ENCODE peak calls at places on chromosomes 1 and 21, in four cellular contexts. J, A, K and Y are unnamed samples. For H3K27me3, the result is how much of the 10 kb centered on the place peaks cover.

GRCh38 chr1:86499987-86500593 is 31.4 kb downstream of the CLCA1 start:
- DNase-seq in K (peak), A (no peak), J (no peak), Y (no peak)

GRCh38 chr1:5481889-5482288 is 510.3 kb downstream of the NPHP4 start:
- DNase-seq in J (no peak), A (no peak), K (peak), Y (no peak)

GRCh38 chr1:217270121-217270520 is 360.8 kb downstream of the GPATCH2 start:
- DNase-seq in K (no peak), A (no peak), J (no peak), Y (no peak)

GRCh38 chr1:160708118-160708517 is 3.5 kb downstream of the CD48 start:
- DNase-seq in A (no peak), K (no peak), J (no peak), Y (no peak)

GRCh38 chr1:55362558-55362957 is 147.4 kb upstream of the USP24 start:
- DNase-seq in J (peak), K (no peak), A (no peak), Y (no peak)

GRCh38 chr1:56317722-56318121 is 261.6 kb downstream of the PLPP3 start:
- DNase-seq in K (no peak), A (no peak), J (no peak), Y (no peak)

GRCh38 chr1:184409011-184409410 is 22.2 kb downstream of the C1orf21 start:
- DNase-seq in A (no peak), K (no peak), J (no peak), Y (no peak)

GRCh38 chr1:118960026-118960561 is 28.0 kb downstream of the TBX15 start:
- DNase-seq in K (no peak), J (no peak), A (no peak), Y (no peak)

GRCh38 chr1:89995595-89996397 is 886 bp downstream of the ZNF326 start:
- DNase-seq in A (no peak), K (peak), J (no peak), Y (no peak)

GRCh38 chr1:165403835-165404482 is 41.0 kb downstream of the RXRG start:
- DNase-seq in A (no peak), K (no peak), J (peak), Y (peak)

GRCh38 chr1:21229246-21230000 is 52.7 kb upstream of the EIF4G3 start:
- DNase-seq in J (no peak), A (no peak), K (no peak), Y (no peak)

GRCh38 chr1:43653893-43654292 is 3.9 kb downstream of the KDM4A start:
- DNase-seq in J (no peak), A (no peak), K (no peak), Y (no peak)

GRCh38 chr1:39080884-39081265 is 54.7 kb downstream of the NDUFS5 start:
- DNase-seq in A (no peak), J (peak), K (no peak), Y (no peak)

GRCh38 chr1:3852711-3853498 is 4.1 kb downstream of the CEP104 start:
- DNase-seq in J (no peak), A (no peak), K (no peak), Y (no peak)

GRCh38 chr1:227946624-227947424 is 908 bp downstream of the WNT9A start:
- DNase-seq in A (peak), K (peak), J (peak), Y (peak)

GRCh38 chr1:63466759-63467158 is 56.3 kb downstream of the ITGB3BP start:
- DNase-seq in A (no peak), K (no peak), J (no peak), Y (no peak)

GRCh38 chr1:226034482-226034881 is 28.0 kb upstream of the H3-3A start:
- DNase-seq in A (peak), J (peak), K (no peak), Y (peak)

GRCh38 chr1:235563513-235563912 is 59.3 kb upstream of the B3GALNT2 start:
- DNase-seq in K (no peak), J (no peak), A (no peak), Y (no peak)

GRCh38 chr21:42841156-42841915 is 38.0 kb downstream of the WDR4 start:
- DNase-seq in A (peak), K (no peak), J (peak), Y (no peak)

GRCh38 chr21:27681038-27681437 is 714.1 kb upstream of the ADAMTS5 start:
- DNase-seq in A (no peak), J (no peak), K (no peak), Y (no peak)

GRCh38 chr1:32470991-32471694 is 6.3 kb downstream of the ZBTB8B start:
- DNase-seq in K (no peak), A (no peak), J (no peak), Y (peak)

GRCh38 chr1:182249201-182249676 is 142.4 kb downstream of the GLUL start:
- DNase-seq in J (no peak), K (no peak), A (no peak), Y (peak)

GRCh38 chr1:56644941-56645662 is at the start of gene PRKAA2:
- DNase-seq in J (peak), A (peak), K (no peak), Y (peak)

DNA sequence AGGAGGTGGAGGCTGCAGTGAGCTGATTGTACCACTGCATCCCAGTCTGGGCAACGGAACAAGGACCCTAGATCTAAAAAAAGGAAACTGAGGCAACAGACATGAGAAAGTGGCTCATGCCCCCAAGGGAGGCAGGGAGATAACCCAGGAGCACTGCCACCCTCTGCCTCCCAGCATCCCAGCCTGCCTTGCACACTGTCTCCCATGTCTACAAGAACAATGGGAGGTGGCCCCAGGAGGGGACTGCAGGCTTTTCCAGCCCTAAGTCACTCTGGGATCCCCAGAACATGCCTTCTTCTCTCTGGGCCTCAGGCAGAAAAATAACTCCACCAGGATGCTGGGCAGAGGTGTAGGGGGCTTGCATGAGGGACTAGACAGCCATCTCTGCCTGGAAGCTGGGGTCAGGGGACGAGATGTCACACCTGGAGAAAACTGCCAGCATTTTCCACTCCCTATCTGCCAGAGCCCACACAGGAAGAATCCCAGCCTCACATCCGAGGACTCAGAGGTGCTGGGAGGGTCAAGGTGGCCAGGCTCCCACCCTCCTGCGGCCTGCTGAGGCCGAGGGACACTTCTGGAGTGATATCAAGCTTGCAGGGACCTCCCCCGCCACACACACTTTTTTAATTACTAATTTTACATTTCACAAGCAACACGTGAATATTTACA is 21.4 kb downstream of the RUNX3 start:
- DNase-seq in K (no peak), A (peak), J (no peak), Y (no peak)
- H3K27ac ChIP-seq in K (no peak), A (no peak), J (no peak), Y (no peak)

GRCh38 chr1:167708940-167709389 is 12.8 kb upstream of the MPZL1 start:
- DNase-seq in K (no peak), A (no peak), J (no peak), Y (no peak)
- H3K4me3 ChIP-seq in K (no peak), A (no peak), J (no peak), Y (no peak)

GRCh38 chr1:20198296-20198695 is 12.0 kb upstream of the PLA2G2C start:
- DNase-seq in K (no peak), A (no peak), J (no peak), Y (no peak)
- H3K27me3 ChIP-seq in K (under half), A (under half), J (under half), Y (under half)

GRCh38 chr1:197632651-197633050 is 142.6 kb downstream of the DENND1B start:
- DNase-seq in J (no peak), K (no peak), A (no peak), Y (no peak)

GRCh38 chr1:197637406-197637805 is 137.9 kb downstream of the DENND1B start:
- DNase-seq in J (no peak), A (no peak), K (no peak), Y (no peak)

GRCh38 chr1:197633447-197634039 is 141.7 kb downstream of the DENND1B start:
- DNase-seq in A (no peak), K (no peak), J (no peak), Y (no peak)

GRCh38 chr1:197632000-197632399 is 143.3 kb downstream of the DENND1B start:
- DNase-seq in K (no peak), J (no peak), A (no peak), Y (no peak)
- H3K27ac ChIP-seq in K (no peak), J (no peak), A (no peak), Y (no peak)

DNA sequence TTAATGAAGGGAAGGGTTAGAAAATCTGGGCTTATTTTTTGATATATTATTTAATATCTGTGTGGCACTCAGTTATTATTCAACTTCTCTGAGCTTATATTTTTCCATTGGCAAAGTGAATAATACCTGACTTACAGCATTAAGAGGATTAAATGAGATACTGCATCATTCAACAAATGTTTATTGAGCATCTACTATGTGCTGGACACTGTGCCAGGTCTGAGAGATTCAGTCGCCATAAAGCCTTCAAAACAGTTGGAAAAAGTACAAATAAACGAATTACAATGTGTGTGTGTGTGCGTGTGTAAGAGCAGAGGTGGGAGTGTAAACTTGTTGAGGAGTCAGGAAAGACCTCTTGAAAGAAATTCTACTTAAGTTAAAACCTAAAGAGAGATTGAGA is 87.9 kb upstream of the CD53 start:
- DNase-seq in J (no peak), K (no peak), A (no peak), Y (no peak)
- H3K4me3 ChIP-seq in J (no peak), K (no peak), A (no peak), Y (no peak)

GRCh38 chr1:171334024-171334423 is 20.0 kb downstream of the FMO4 start:
- DNase-seq in J (no peak), A (no peak), K (no peak), Y (no peak)

DNA sequence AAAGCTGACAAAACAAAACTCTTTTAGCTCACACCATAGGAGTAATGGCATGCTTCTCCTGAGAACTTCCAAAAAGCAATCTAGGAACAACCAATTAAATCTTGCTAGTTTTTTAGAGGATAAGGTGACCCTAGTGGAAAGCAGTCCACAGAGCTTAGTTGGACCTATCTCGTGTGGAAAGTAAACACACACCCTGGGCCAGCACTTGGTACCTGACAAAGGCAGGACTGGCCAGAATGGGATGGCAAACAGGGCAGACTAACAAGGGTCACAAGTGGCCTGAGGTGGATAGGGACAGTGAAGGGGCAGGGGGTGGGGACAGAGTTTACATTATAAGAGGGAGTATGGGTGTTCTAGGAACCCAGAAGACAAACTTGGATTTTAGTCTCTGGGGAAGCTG is 22.0 kb downstream of the FMO4 start:
- DNase-seq in J (no peak), A (no peak), K (no peak), Y (no peak)
- H3K27me3 ChIP-seq in J (under half), A (under half), K (under half), Y (under half)

DNA sequence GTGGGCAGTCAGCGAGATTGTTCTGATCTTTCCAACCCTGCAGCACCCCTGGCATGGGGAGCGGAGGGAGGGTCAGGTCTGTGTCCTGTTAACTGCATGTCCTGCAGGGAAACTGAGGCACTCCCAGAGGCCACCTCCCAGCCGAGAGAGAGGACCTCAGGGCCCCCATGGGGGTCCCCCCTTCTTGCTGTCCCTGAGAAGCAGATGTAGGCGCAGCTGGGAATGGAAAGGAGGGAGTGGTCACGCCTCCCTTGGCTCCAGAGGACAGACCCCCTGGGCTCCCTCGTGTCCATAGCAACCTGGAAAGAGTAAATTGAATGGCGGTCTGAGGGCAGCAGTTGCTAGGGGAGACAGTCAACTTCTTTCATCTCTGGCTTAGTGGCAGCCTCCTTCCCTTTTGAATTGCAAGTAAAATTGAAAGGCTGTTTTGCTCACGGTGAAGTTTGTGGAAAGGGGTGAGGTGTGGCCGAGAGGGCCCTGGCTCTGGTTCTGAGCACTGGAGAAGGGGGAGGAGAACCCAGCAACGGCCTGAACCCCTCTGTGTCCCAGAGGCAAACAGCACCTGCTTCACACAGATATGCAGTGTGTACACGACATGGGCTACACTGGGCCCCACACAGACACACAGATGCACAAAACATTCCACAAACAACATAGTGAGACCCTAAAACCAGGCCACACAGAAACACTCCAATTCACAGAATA is 4.9 kb downstream of the CROCC start:
- DNase-seq in J (no peak), K (no peak), A (no peak), Y (no peak)
- H3K27ac ChIP-seq in J (no peak), K (no peak), A (no peak), Y (no peak)

GRCh38 chr1:24726741-24727140 is 18.5 kb upstream of the CLIC4 start:
- DNase-seq in K (no peak), J (no peak), A (no peak), Y (no peak)

GRCh38 chr1:24728982-24729381 is 16.3 kb upstream of the CLIC4 start:
- DNase-seq in J (no peak), A (no peak), K (no peak), Y (no peak)

GRCh38 chr1:24724345-24725208 is 20.7 kb upstream of the CLIC4 start:
- DNase-seq in J (peak), K (peak), A (no peak), Y (no peak)

GRCh38 chr1:24725209-24725651 is 20.0 kb upstream of the CLIC4 start:
- DNase-seq in J (no peak), A (no peak), K (peak), Y (no peak)

DNA sequence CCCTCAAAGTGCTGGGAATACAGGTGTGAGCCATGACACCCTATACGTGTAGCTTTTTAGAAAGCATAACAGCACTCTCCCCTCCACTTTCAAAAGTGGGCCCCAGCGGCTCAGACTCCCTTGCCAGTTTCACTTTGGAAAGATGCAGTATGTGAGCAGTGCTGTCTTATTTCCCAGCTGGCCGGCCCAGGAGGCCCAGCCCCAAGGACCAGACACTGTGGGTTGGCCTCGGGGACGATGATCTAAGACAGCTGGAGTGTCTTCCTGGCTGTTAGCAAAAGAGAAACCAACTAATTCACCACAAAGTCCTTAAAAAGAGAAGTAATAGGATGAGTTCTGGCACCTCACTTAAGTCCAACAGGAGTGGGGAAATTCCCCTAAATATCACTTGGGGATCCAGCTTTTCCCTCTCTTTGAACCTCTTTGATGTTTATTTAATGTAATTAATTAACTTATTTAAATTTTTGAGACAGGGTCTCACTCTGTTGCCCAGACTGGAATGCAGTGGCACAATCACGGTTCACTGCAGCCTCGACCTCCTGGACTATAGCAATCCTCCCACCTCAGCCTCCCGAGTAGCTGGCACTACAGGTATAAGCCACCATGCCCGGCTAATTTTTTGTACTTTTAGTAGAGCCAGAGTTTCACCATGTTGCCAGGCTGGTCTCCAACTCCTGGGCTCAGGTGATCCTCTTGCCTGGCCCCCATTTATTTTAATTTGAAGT is 17.6 kb upstream of the CLIC4 start:
- DNase-seq in J (peak), A (peak), K (no peak), Y (peak)
- H3K4me3 ChIP-seq in J (no peak), A (no peak), K (no peak), Y (no peak)